ENCODE peak calls at places on chromosome 1, in seven cellular contexts. Z is cardiac muscle cell, R is H1, Y is HL-60, F is psoas muscle, X is cardiac fibroblast, T is MM.1S. O is an unnamed sample.

GRCh38 chr1:206826409-206826808 is 39.0 kb upstream of the IL20 start:
- DNase-seq in Z (no peak), R (no peak), Y (no peak), F (no peak), X (peak), T (no peak), O (no peak)

GRCh38 chr1:45011837-45012638 is at the start of gene UROD:
- DNase-seq in Z (peak), R (peak), Y (peak), F (peak), X (peak), T (peak), O (peak)

GRCh38 chr1:93528416-93528815 is 80.5 kb downstream of the FNBP1L start:
- DNase-seq in Z (no peak), R (no peak), Y (no peak), F (no peak), X (no peak), T (no peak), O (no peak)

GRCh38 chr1:27879374-27880082 is 7.2 kb downstream of the THEMIS2 start:
- DNase-seq in Z (no peak), R (no peak), Y (no peak), F (no peak), X (no peak), T (no peak), O (no peak)

GRCh38 chr1:170662561-170662971 is 1.4 kb upstream of the PRRX1 start:
- DNase-seq in Z (no peak), R (no peak), Y (no peak), F (no peak), X (peak), T (no peak), O (no peak)

GRCh38 chr1:61135286-61135685 is 52.9 kb downstream of the NFIA start:
- DNase-seq in Z (no peak), R (no peak), Y (no peak), F (no peak), X (no peak), T (no peak), O (no peak)

GRCh38 chr1:209815931-209816338 is 10.0 kb upstream of the IRF6 start:
- DNase-seq in Z (no peak), R (no peak), Y (no peak), F (no peak), X (no peak), T (no peak), O (no peak)

GRCh38 chr1:172951728-172952365 is 98.9 kb downstream of the TNFSF18 start:
- DNase-seq in Z (no peak), R (no peak), Y (no peak), F (no peak), X (peak), T (peak), O (no peak)

GRCh38 chr1:23424171-23424959 is at the start of gene TCEA3:
- DNase-seq in Z (peak), R (peak), Y (no peak), F (peak), X (no peak), T (no peak), O (no peak)

GRCh38 chr1:207282049-207282448 is 39.4 kb upstream of the CD55 start:
- DNase-seq in Z (no peak), R (no peak), Y (no peak), F (no peak), X (peak), T (no peak), O (no peak)

GRCh38 chr1:119504831-119505230 is 2.2 kb upstream of the HSD3B1 start:
- DNase-seq in Z (no peak), R (no peak), Y (no peak), F (no peak), X (no peak), T (no peak), O (no peak)

GRCh38 chr1:93614550-93615200 is 67.0 kb downstream of the BCAR3 start:
- DNase-seq in Z (no peak), R (no peak), Y (no peak), F (no peak), X (no peak), T (no peak), O (no peak)

GRCh38 chr1:22132517-22133235 is 10.2 kb downstream of the WNT4 start:
- DNase-seq in Z (no peak), R (no peak), Y (no peak), F (peak), X (peak), T (no peak), O (no peak)

GRCh38 chr1:33392639-33393038 is 38.3 kb downstream of the PHC2 start:
- DNase-seq in Z (no peak), R (no peak), Y (no peak), F (no peak), X (peak), T (no peak), O (no peak)

GRCh38 chr1:53930932-53931331 is 14.6 kb downstream of the IFT25 start:
- DNase-seq in Z (no peak), R (no peak), Y (no peak), F (no peak), X (no peak), T (no peak), O (no peak)

GRCh38 chr1:75136158-75136815 is 2.1 kb downstream of the LHX8 start:
- DNase-seq in Z (peak), R (peak), Y (no peak), F (no peak), X (no peak), T (peak), O (peak)

GRCh38 chr1:147273409-147274307 is 31.2 kb downstream of the CHD1L start:
- DNase-seq in Z (peak), R (no peak), Y (peak), F (no peak), X (peak), T (peak), O (no peak)

GRCh38 chr1:79304131-79304530 is 297.6 kb upstream of the ADGRL4 start:
- DNase-seq in Z (no peak), R (no peak), Y (no peak), F (no peak), X (peak), T (no peak), O (no peak)

GRCh38 chr1:925532-926421 is 2.1 kb downstream of the SAMD11 start:
- DNase-seq in Z (peak), R (no peak), Y (no peak), F (no peak), X (no peak), T (no peak), O (peak)

GRCh38 chr1:12161662-12162458 is 4.9 kb upstream of the TNFRSF1B start:
- DNase-seq in Z (no peak), R (no peak), Y (peak), F (peak), X (peak), T (peak), O (no peak)

GRCh38 chr1:99956755-99957154 is 13.0 kb upstream of the SLC35A3 start:
- DNase-seq in Z (no peak), R (no peak), Y (no peak), F (no peak), X (peak), T (no peak), O (no peak)

GRCh38 chr1:76066390-76066789 is 8.2 kb upstream of the ST6GALNAC3 start:
- DNase-seq in Z (no peak), R (no peak), Y (no peak), F (no peak), X (no peak), T (no peak), O (no peak)

GRCh38 chr1:36442337-36442736 is 7.9 kb downstream of the OSCP1 start:
- DNase-seq in Z (no peak), R (no peak), Y (no peak), F (no peak), X (no peak), T (no peak), O (no peak)

GRCh38 chr1:59198565-59198964 is 98.3 kb upstream of the FGGY start:
- DNase-seq in Z (no peak), R (no peak), Y (no peak), F (peak), X (no peak), T (no peak), O (no peak)

GRCh38 chr1:224651188-224651587 is 35.1 kb downstream of the CNIH3 start:
- DNase-seq in Z (no peak), R (no peak), Y (no peak), F (no peak), X (no peak), T (no peak), O (no peak)

GRCh38 chr1:15122331-15122730 is 31.2 kb upstream of the TMEM51 start:
- DNase-seq in Z (no peak), R (no peak), Y (no peak), F (no peak), X (no peak), T (no peak), O (no peak)

DNA sequence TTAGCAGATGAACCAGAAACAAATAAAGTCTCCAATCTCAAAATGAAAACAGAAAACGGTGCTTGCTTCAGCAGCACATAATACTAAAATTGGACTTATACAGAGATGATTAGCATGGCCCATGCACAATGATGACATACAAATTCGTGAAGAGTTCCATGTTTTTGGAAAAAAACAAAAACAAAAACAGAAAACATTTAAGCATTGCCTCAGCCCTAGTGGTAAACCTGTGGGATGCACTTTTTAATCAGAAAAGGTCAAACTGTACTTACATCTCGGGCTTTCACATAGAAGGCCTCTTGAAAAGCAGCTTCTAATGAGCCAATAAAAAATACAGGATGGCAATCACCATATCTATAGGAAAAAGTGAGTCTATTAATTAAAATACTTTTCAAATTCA is 159.1 kb upstream of the DMRTA2 start:
- DNase-seq in Z (no peak), R (no peak), Y (no peak), F (no peak), X (no peak), T (no peak), O (no peak)
- TF ChIP-seq CTCF in Z (no peak), R (no peak), Y (no peak), F (no peak), X (peak), T (no peak), O (no peak)

GRCh38 chr1:246003442-246003730 is 503.7 kb downstream of the SMYD3 start:
- DNase-seq in Z (no peak), R (no peak), Y (no peak), F (no peak), X (no peak), T (no peak), O (no peak)
- TF ChIP-seq CTCF in Z (no peak), R (no peak), Y (no peak), F (no peak), X (no peak), T (no peak), O (no peak)

DNA sequence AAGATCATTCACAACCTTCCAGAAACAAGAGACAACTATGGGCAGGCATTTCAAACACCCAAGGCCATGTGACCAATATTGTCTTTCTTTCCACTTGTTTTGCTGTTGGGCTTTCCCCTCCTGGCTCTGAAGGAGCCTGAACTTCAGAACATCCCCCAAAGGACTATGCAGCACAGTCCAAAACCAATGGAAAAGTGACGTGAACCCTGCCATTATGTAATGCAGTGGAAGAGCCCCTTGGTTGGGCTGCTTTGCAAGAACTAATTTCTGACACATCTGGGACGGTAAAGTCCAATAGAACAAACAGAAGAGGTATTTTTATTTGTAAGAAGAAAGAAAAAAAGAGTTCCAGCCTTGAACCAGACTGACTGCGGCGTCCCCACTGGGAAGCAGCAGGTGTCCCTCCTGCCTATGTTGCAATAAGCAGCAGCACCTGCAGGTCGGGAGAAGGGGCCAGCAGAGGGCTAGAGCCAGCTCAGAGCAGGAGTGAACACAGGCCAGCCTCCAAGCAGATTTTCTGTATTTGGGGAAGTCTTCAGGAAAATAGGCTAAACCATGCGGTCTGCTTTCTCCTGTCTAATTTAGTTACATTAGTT is 116.7 kb downstream of the CDC7 start:
- DNase-seq in Z (peak), R (peak), Y (no peak), F (peak), X (no peak), T (no peak), O (no peak)
- TF ChIP-seq CTCF in Z (no peak), R (peak), Y (no peak), F (peak), X (peak), T (no peak), O (no peak)

GRCh38 chr1:229380514-229381160 is 37.8 kb upstream of the CCSAP start:
- DNase-seq in Z (no peak), R (peak), Y (no peak), F (no peak), X (no peak), T (no peak), O (no peak)

GRCh38 chr1:229376521-229376920 is 33.7 kb upstream of the CCSAP start:
- DNase-seq in Z (no peak), R (peak), Y (no peak), F (no peak), X (no peak), T (no peak), O (no peak)

GRCh38 chr1:229379901-229380300 is 37.1 kb upstream of the CCSAP start:
- DNase-seq in Z (no peak), R (no peak), Y (no peak), F (no peak), X (no peak), T (no peak), O (no peak)

GRCh38 chr1:229377429-229377828 is 34.6 kb upstream of the CCSAP start:
- DNase-seq in Z (no peak), R (peak), Y (no peak), F (no peak), X (no peak), T (no peak), O (no peak)

DNA sequence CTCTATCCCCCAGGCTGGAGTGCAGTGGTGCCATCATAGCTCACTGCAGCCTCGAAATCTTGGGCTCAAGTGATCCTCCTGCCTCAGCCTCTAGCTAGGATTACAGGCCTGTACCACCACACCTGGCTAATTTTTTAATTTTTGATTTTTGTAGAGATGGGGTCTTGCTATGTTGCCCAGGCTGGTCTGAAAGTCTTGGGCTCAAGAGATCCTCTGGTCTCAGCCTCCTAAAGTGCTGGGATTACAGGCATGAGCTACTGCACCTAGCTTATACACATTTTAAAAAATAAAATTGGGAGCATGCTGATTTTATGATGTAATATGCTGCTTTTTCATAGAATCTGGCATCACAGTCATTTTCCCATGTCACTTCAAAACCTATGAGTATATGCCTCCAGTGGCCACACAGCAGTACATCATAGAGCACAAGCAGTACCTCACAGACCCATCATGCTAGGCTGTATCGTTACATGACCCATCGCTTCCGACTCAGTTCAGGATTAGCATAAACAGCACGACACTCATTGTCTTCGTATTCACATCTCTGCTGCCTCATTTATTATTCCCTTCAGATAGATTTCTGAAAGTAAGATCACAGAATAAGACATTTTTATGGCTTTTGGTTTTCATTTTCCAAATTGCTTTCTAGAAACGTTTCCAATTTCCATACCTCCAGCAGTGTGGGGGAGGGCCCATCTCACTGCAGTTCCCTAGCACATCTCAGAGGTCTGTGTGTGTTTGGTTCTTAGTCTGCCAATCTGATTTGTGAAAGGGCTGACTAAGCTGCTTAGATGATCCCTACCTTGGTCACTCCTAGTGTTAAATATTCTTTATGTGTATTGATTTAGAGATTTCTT is 36.0 kb upstream of the CCSAP start:
- DNase-seq in Z (no peak), R (no peak), Y (peak), F (no peak), X (no peak), T (no peak), O (no peak)
- TF ChIP-seq CTCF in Z (no peak), R (peak), Y (no peak), F (no peak), X (no peak), T (no peak), O (peak)

GRCh38 chr1:2525896-2526823 is at the start of gene PANK4:
- DNase-seq in Z (peak), R (peak), Y (peak), F (peak), X (peak), T (peak), O (peak)
- TF ChIP-seq CTCF in Z (no peak), R (no peak), Y (no peak), F (no peak), X (no peak), T (no peak), O (no peak)

GRCh38 chr1:8764301-8764937 is 53.0 kb downstream of the RERE start:
- DNase-seq in Z (no peak), R (no peak), Y (no peak), F (no peak), X (peak), T (peak), O (no peak)

GRCh38 chr1:8765253-8765652 is 52.2 kb downstream of the RERE start:
- DNase-seq in Z (no peak), R (no peak), Y (no peak), F (no peak), X (no peak), T (no peak), O (no peak)

GRCh38 chr1:8767006-8767405 is 50.4 kb downstream of the RERE start:
- DNase-seq in Z (no peak), R (no peak), Y (no peak), F (no peak), X (no peak), T (no peak), O (no peak)

GRCh38 chr1:8763888-8764287 is 53.6 kb downstream of the RERE start:
- DNase-seq in Z (peak), R (no peak), Y (no peak), F (no peak), X (peak), T (no peak), O (no peak)
- TF ChIP-seq CTCF in Z (no peak), R (peak), Y (no peak), F (no peak), X (no peak), T (no peak), O (no peak)

DNA sequence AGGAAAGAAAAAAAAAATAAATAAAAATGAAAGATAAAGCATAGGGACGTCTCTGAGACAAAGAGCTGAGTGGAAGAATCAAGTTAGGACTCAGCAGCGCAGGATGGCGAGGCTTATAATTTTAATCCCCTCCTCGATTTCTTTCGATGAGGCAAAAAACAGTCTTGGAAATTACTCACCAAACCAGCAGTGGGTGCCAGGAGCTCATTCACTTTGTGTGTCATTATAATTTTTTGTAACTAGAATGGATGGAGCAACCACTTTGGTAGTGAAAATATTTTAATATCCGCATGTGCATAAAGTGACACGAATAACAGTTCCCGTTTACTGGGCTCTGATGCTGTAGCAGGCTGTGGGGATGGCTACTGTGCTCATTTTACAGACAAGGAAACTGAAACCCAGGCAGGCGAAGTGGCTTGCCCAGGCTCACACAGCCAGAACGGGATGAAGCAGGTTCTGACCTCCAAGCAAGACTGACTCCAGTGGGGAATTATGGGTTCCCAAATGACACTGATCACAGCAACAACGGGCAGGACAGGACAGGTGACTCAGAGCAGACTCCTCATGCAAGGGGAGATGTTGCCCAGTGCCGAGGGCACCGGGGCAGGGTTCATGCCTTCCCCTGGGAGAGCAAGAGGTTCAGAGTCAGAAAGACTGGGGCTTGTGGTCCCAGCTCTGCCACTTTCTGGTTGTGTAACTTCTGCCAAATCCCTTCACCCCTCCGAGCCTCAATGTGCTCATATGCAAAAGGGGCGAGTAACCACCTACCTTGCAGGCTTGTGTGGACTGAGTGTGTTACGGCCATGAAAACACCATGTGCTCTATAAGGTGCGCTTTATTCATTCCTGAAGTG is 63.6 kb downstream of the RUNX3 start:
- DNase-seq in Z (no peak), R (no peak), Y (no peak), F (no peak), X (no peak), T (no peak), O (no peak)
- TF ChIP-seq CTCF in Z (no peak), R (no peak), Y (no peak), F (no peak), X (no peak), T (no peak), O (no peak)

DNA sequence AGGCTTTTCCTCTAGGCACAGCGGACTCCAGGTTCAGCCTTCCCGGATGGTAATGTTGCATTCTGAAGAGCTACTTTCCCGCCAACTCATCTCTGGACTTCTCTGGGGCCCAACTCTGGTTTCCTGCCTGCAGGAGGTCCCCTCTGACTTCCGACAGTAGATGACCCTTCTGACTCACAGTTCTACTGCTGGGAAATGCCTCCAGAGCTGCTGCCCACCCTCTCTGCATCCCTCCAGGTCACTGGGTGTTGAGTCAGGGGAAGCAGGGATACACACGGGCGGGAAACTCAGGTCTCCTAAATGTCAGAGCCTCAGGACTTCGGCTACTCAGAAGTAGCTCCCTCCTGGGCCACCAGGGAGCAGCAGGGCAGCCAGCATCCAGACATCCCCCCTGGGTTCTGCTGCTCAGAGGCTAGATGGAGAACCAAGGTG is 2.1 kb upstream of the KIF21B start:
- DNase-seq in Z (peak), R (no peak), Y (no peak), F (no peak), X (peak), T (peak), O (no peak)
- TF ChIP-seq CTCF in Z (peak), R (peak), Y (peak), F (no peak), X (peak), T (peak), O (no peak)

GRCh38 chr1:229882621-229883020 is 184.4 kb upstream of the GALNT2 start:
- DNase-seq in Z (no peak), R (no peak), Y (no peak), F (no peak), X (no peak), T (no peak), O (no peak)
- TF ChIP-seq CTCF in Z (no peak), R (no peak), Y (no peak), F (no peak), X (no peak), T (no peak), O (no peak)

O was measured in glutamatergic neuron.